ENCODE peak calls at places on chromosomes 4 and X, in eight cellular contexts. One of them, this sample, is unnamed.

GRCh38 chrX:150291014-150291413 is 72.1 kb upstream of the MAMLD1 start:
- DNase-seq in right lobe of liver: peak
- DNase-seq in astrocyte of the spinal cord: no peak
- DNase-seq in adrenal gland: no peak
- DNase-seq in dorsolateral prefrontal cortex: peak
- DNase-seq in colonic mucosa: no peak
- DNase-seq in cardiac muscle cell: no peak
- DNase-seq in pancreas: no peak
- DNase-seq in this sample: no peak

GRCh38 chrX:150355898-150356297 is 7.2 kb upstream of the MAMLD1 start:
- DNase-seq in adrenal gland: no peak
- DNase-seq in colonic mucosa: no peak
- DNase-seq in pancreas: no peak
- DNase-seq in cardiac muscle cell: no peak
- DNase-seq in dorsolateral prefrontal cortex: no peak
- DNase-seq in right lobe of liver: no peak
- DNase-seq in astrocyte of the spinal cord: no peak
- DNase-seq in this sample: no peak

GRCh38 chrX:152905081-152905420 is 7.2 kb downstream of the ZNF185 start:
- DNase-seq in adrenal gland: peak
- DNase-seq in right lobe of liver: no peak
- DNase-seq in colonic mucosa: no peak
- DNase-seq in astrocyte of the spinal cord: no peak
- DNase-seq in cardiac muscle cell: no peak
- DNase-seq in pancreas: no peak
- DNase-seq in dorsolateral prefrontal cortex: no peak
- DNase-seq in this sample: no peak

GRCh38 chr4:8378101-8378724 is 62.3 kb downstream of the ACOX3 start:
- DNase-seq in cardiac muscle cell: no peak
- DNase-seq in pancreas: no peak
- DNase-seq in colonic mucosa: no peak
- DNase-seq in right lobe of liver: no peak
- DNase-seq in astrocyte of the spinal cord: no peak
- DNase-seq in adrenal gland: no peak
- DNase-seq in dorsolateral prefrontal cortex: no peak
- DNase-seq in this sample: no peak

GRCh38 chrX:1138476-1138875 is 74.0 kb downstream of the CRLF2 start:
- DNase-seq in dorsolateral prefrontal cortex: no peak
- DNase-seq in astrocyte of the spinal cord: no peak
- DNase-seq in cardiac muscle cell: no peak
- DNase-seq in right lobe of liver: no peak
- DNase-seq in pancreas: no peak
- DNase-seq in colonic mucosa: no peak
- DNase-seq in adrenal gland: no peak
- DNase-seq in this sample: no peak

GRCh38 chr4:68369474-68369805 is 19.6 kb upstream of the YTHDC1 start:
- DNase-seq in colonic mucosa: no peak
- DNase-seq in right lobe of liver: no peak
- DNase-seq in astrocyte of the spinal cord: peak
- DNase-seq in cardiac muscle cell: no peak
- DNase-seq in dorsolateral prefrontal cortex: no peak
- DNase-seq in adrenal gland: no peak
- DNase-seq in pancreas: no peak
- DNase-seq in this sample: no peak

GRCh38 chrX:20374866-20375530 is 108.3 kb upstream of the RPS6KA3 start:
- DNase-seq in adrenal gland: no peak
- DNase-seq in right lobe of liver: no peak
- DNase-seq in astrocyte of the spinal cord: no peak
- DNase-seq in pancreas: no peak
- DNase-seq in colonic mucosa: no peak
- DNase-seq in cardiac muscle cell: peak
- DNase-seq in dorsolateral prefrontal cortex: no peak
- DNase-seq in this sample: no peak

GRCh38 chrX:11787564-11787963 is 29.5 kb downstream of the MSL3 start:
- DNase-seq in cardiac muscle cell: peak
- DNase-seq in right lobe of liver: peak
- DNase-seq in adrenal gland: peak
- DNase-seq in colonic mucosa: peak
- DNase-seq in pancreas: peak
- DNase-seq in dorsolateral prefrontal cortex: peak
- DNase-seq in astrocyte of the spinal cord: peak
- DNase-seq in this sample: no peak

GRCh38 chr4:73682508-73682907 is 57.9 kb upstream of the CXCL8 start:
- DNase-seq in astrocyte of the spinal cord: no peak
- DNase-seq in adrenal gland: no peak
- DNase-seq in right lobe of liver: no peak
- DNase-seq in cardiac muscle cell: no peak
- DNase-seq in pancreas: no peak
- DNase-seq in colonic mucosa: no peak
- DNase-seq in dorsolateral prefrontal cortex: no peak
- DNase-seq in this sample: no peak

DNA sequence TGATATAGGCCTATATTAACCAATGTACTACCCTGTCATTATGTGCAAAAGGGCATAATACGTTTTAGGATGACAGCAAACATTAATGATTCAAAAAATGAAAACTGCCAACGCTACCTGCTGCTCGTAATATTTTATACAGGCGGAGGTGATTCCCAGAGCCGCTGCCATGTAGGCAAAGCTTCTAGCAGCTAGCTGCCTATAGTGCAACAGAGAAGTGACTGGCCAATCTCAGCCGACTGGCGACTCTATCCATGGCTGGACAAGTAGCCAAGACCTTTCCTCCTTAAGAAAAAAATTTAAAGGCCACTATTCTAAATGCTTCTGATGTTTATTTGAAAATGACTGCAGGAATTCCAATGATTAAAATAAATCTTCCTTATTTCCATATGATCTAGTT is 1.9 kb downstream of the PPARGC1A start:
- DNase-seq in adrenal gland: peak
- DNase-seq in astrocyte of the spinal cord: no peak
- DNase-seq in right lobe of liver: no peak
- DNase-seq in colonic mucosa: no peak
- DNase-seq in cardiac muscle cell: no peak
- DNase-seq in pancreas: no peak
- DNase-seq in dorsolateral prefrontal cortex: no peak
- DNase-seq in this sample: no peak
- H3K4me3 ChIP-seq in adrenal gland: peak
- H3K4me3 ChIP-seq in astrocyte of the spinal cord: no peak
- H3K4me3 ChIP-seq in right lobe of liver: peak
- H3K4me3 ChIP-seq in colonic mucosa: peak
- H3K4me3 ChIP-seq in cardiac muscle cell: peak
- H3K4me3 ChIP-seq in pancreas: peak
- H3K4me3 ChIP-seq in dorsolateral prefrontal cortex: peak
- H3K4me3 ChIP-seq in this sample: no peak

GRCh38 chrX:86171366-86171765 is 23.1 kb downstream of the DACH2 start:
- DNase-seq in astrocyte of the spinal cord: peak
- DNase-seq in colonic mucosa: no peak
- DNase-seq in pancreas: no peak
- DNase-seq in right lobe of liver: no peak
- DNase-seq in cardiac muscle cell: peak
- DNase-seq in adrenal gland: no peak
- DNase-seq in dorsolateral prefrontal cortex: no peak
- DNase-seq in this sample: no peak
- TF ChIP-seq CTCF in astrocyte of the spinal cord: peak
- TF ChIP-seq CTCF in colonic mucosa: no peak
- TF ChIP-seq CTCF in pancreas: no peak
- TF ChIP-seq CTCF in right lobe of liver: peak
- TF ChIP-seq CTCF in cardiac muscle cell: no peak
- TF ChIP-seq CTCF in adrenal gland: peak
- TF ChIP-seq CTCF in dorsolateral prefrontal cortex: no peak
- TF ChIP-seq CTCF in this sample: peak

GRCh38 chr4:186554890-186555827 is at the start of gene MTNR1A:
- DNase-seq in colonic mucosa: peak
- DNase-seq in cardiac muscle cell: peak
- DNase-seq in pancreas: peak
- DNase-seq in right lobe of liver: no peak
- DNase-seq in dorsolateral prefrontal cortex: no peak
- DNase-seq in astrocyte of the spinal cord: peak
- DNase-seq in adrenal gland: no peak
- DNase-seq in this sample: no peak
- H3K4me3 ChIP-seq in colonic mucosa: peak
- H3K4me3 ChIP-seq in cardiac muscle cell: peak
- H3K4me3 ChIP-seq in pancreas: peak
- H3K4me3 ChIP-seq in right lobe of liver: peak
- H3K4me3 ChIP-seq in dorsolateral prefrontal cortex: peak
- H3K4me3 ChIP-seq in astrocyte of the spinal cord: peak
- H3K4me3 ChIP-seq in adrenal gland: no peak
- H3K4me3 ChIP-seq in this sample: peak

GRCh38 chr4:112516401-112517066 is 554 bp upstream of the NEUROG2 start:
- DNase-seq in colonic mucosa: no peak
- DNase-seq in dorsolateral prefrontal cortex: no peak
- DNase-seq in pancreas: no peak
- DNase-seq in right lobe of liver: no peak
- DNase-seq in astrocyte of the spinal cord: no peak
- DNase-seq in cardiac muscle cell: peak
- DNase-seq in adrenal gland: no peak
- DNase-seq in this sample: no peak
- TF ChIP-seq CTCF in colonic mucosa: no peak
- TF ChIP-seq CTCF in dorsolateral prefrontal cortex: no peak
- TF ChIP-seq CTCF in pancreas: no peak
- TF ChIP-seq CTCF in right lobe of liver: no peak
- TF ChIP-seq CTCF in astrocyte of the spinal cord: no peak
- TF ChIP-seq CTCF in cardiac muscle cell: no peak
- TF ChIP-seq CTCF in adrenal gland: no peak
- TF ChIP-seq CTCF in this sample: no peak

GRCh38 chrX:46376246-46376885 is 168.9 kb downstream of the ZNF674 start:
- DNase-seq in cardiac muscle cell: peak
- DNase-seq in pancreas: peak
- DNase-seq in colonic mucosa: peak
- DNase-seq in dorsolateral prefrontal cortex: no peak
- DNase-seq in astrocyte of the spinal cord: peak
- DNase-seq in adrenal gland: no peak
- DNase-seq in right lobe of liver: no peak
- DNase-seq in this sample: no peak
- H3K4me3 ChIP-seq in cardiac muscle cell: no peak
- H3K4me3 ChIP-seq in pancreas: no peak
- H3K4me3 ChIP-seq in colonic mucosa: no peak
- H3K4me3 ChIP-seq in dorsolateral prefrontal cortex: no peak
- H3K4me3 ChIP-seq in astrocyte of the spinal cord: no peak
- H3K4me3 ChIP-seq in adrenal gland: no peak
- H3K4me3 ChIP-seq in right lobe of liver: no peak
- H3K4me3 ChIP-seq in this sample: no peak

DNA sequence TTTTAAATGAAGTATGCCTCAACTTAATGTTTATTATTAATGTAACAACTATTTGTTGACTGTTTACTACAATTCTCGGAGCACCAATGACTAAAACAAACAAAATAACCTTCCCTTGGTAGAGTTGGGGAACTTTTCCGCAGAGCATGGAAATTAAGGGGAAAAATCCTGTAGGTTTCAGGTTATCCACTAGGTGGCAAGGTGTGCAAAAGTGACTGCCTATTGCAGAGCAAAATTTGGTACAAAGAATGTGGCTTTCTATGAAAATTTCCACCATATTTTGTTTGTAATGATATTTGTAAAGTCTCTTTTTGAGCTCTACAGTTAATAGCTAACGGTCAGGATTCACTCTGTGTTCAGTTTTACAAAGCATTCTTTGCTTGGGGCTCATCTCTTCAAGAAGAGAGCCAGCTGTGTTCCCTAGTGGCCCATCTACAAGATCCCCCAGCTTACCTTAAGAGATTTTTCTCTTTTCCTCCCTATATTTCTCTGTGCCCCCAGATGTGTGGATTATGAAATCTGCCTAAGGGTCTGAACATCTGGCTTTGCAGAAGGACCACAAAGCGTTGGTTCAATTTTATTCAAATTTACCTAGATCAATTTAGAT is 61.1 kb downstream of the FBXO8 start:
- DNase-seq in colonic mucosa: no peak
- DNase-seq in adrenal gland: no peak
- DNase-seq in cardiac muscle cell: peak
- DNase-seq in dorsolateral prefrontal cortex: no peak
- DNase-seq in astrocyte of the spinal cord: peak
- DNase-seq in pancreas: peak
- DNase-seq in right lobe of liver: no peak
- DNase-seq in this sample: no peak
- TF ChIP-seq CTCF in colonic mucosa: peak
- TF ChIP-seq CTCF in adrenal gland: peak
- TF ChIP-seq CTCF in cardiac muscle cell: peak
- TF ChIP-seq CTCF in dorsolateral prefrontal cortex: peak
- TF ChIP-seq CTCF in astrocyte of the spinal cord: peak
- TF ChIP-seq CTCF in pancreas: peak
- TF ChIP-seq CTCF in right lobe of liver: peak
- TF ChIP-seq CTCF in this sample: peak

This sample was measured in AG04449.